ENCODE peak calls at places on chromosomes 16 and 17, in six cellular contexts. B is left ventricle myocardium inferior, C is AG04449, V is bronchial epithelial cell, T is astrocyte of the spinal cord, I is OCI-LY7. A is an unnamed sample.

GRCh38 chr17:74779948-74780400 is 3.8 kb upstream of the NAT9 start:
- DNase-seq in V (no peak), C (no peak), B (peak), I (peak), T (no peak), A (no peak)

GRCh38 chr16:10693889-10694288 is 841 bp downstream of the TEKT5 start:
- DNase-seq in T (no peak), V (no peak), B (no peak), I (no peak), C (no peak), A (no peak)

GRCh38 chr16:82754716-82755513 is 128.1 kb downstream of the CDH13 start:
- DNase-seq in I (no peak), C (no peak), B (no peak), T (no peak), V (no peak), A (no peak)

GRCh38 chr17:75317671-75318070 is 28.4 kb upstream of the SLC25A19 start:
- DNase-seq in C (no peak), I (no peak), V (no peak), B (no peak), T (peak), A (no peak)

GRCh38 chr16:4006441-4006989 is 109.7 kb downstream of the ADCY9 start:
- DNase-seq in T (no peak), I (no peak), C (no peak), V (no peak), B (no peak), A (no peak)

GRCh38 chr17:58060596-58061191 is 22.5 kb upstream of the DYNLL2 start:
- DNase-seq in B (peak), T (no peak), V (peak), I (no peak), C (no peak), A (peak)

GRCh38 chr16:23949630-23950290 is 114.0 kb downstream of the PRKCB start:
- DNase-seq in T (no peak), I (peak), V (no peak), B (peak), C (no peak), A (no peak)

GRCh38 chr16:82192665-82193064 is 22.6 kb upstream of the MPHOSPH6 start:
- DNase-seq in C (no peak), B (no peak), I (peak), T (peak), V (peak), A (peak)

GRCh38 chr16:19382084-19382801 is 35.4 kb upstream of the TMC5 start:
- DNase-seq in V (no peak), T (no peak), I (peak), B (no peak), C (no peak), A (no peak)

GRCh38 chr16:78650675-78651074 is 551.2 kb downstream of the WWOX start:
- DNase-seq in I (no peak), V (no peak), T (no peak), C (no peak), B (no peak), A (no peak)

GRCh38 chr17:17971431-17972125 is 622 bp downstream of the TOM1L2 start:
- DNase-seq in V (no peak), I (no peak), B (peak), C (no peak), T (no peak), A (no peak)

GRCh38 chr17:66915204-66915611 is 49.3 kb upstream of the CACNG4 start:
- DNase-seq in T (no peak), C (no peak), B (no peak), I (no peak), V (peak), A (no peak)

GRCh38 chr17:39360537-39360936 is 40.9 kb downstream of the FBXL20 start:
- DNase-seq in T (no peak), C (no peak), B (no peak), I (no peak), V (no peak), A (no peak)

GRCh38 chr16:53866520-53866919 is 162.6 kb downstream of the FTO start:
- DNase-seq in I (no peak), T (no peak), V (no peak), B (no peak), C (no peak), A (no peak)

GRCh38 chr17:18974407-18975149 is 22.6 kb downstream of the SLC5A10 start:
- DNase-seq in I (no peak), T (no peak), V (peak), C (no peak), B (no peak), A (peak)

GRCh38 chr16:59973966-59974365 is 1239.8 kb upstream of the GOT2 start:
- DNase-seq in V (peak), B (no peak), T (peak), I (no peak), C (no peak), A (no peak)

GRCh38 chr16:52283018-52283417 is 263.9 kb downstream of the TOX3 start:
- DNase-seq in B (no peak), V (no peak), I (no peak), T (peak), C (no peak), A (peak)

GRCh38 chr16:51562896-51563295 is 411.8 kb upstream of the SALL1 start:
- DNase-seq in C (no peak), I (no peak), B (no peak), V (no peak), T (peak), A (no peak)

GRCh38 chr17:69067274-69068047 is 6.7 kb upstream of the ABCA9 start:
- DNase-seq in I (peak), C (no peak), V (no peak), T (no peak), B (no peak), A (no peak)

GRCh38 chr17:4678448-4679026 is 25.4 kb downstream of the PELP1 start:
- DNase-seq in T (peak), C (peak), B (no peak), V (peak), I (no peak), A (peak)

GRCh38 chr17:28986714-28987367 is 19.0 kb downstream of the SEZ6 start:
- DNase-seq in T (no peak), I (no peak), V (no peak), C (no peak), B (no peak), A (no peak)

GRCh38 chr17:74307984-74308773 is 17.8 kb upstream of the KIF19 start:
- DNase-seq in B (peak), T (no peak), C (no peak), V (no peak), I (no peak), A (no peak)

GRCh38 chr16:17828012-17828411 is 357.3 kb upstream of the XYLT1 start:
- DNase-seq in C (peak), B (no peak), I (no peak), T (peak), V (no peak), A (peak)

GRCh38 chr16:89544113-89544512 is 16.4 kb upstream of the RPL13 start:
- DNase-seq in T (no peak), C (no peak), B (no peak), V (no peak), I (no peak), A (no peak)

GRCh38 chr17:4588391-4588790 is 4.1 kb downstream of the SMTNL2 start:
- DNase-seq in I (no peak), V (no peak), C (no peak), B (peak), T (no peak), A (no peak)

GRCh38 chr16:48684148-48684547 is 74.2 kb upstream of the N4BP1 start:
- DNase-seq in I (no peak), C (no peak), T (no peak), B (no peak), V (no peak), A (no peak)

GRCh38 chr16:65662236-65662635 is 540.4 kb upstream of the CDH11 start:
- DNase-seq in I (no peak), V (no peak), C (no peak), T (no peak), B (no peak), A (no peak)

GRCh38 chr16:65666132-65666869 is 544.4 kb upstream of the CDH11 start:
- DNase-seq in T (peak), B (no peak), C (no peak), V (peak), I (no peak), A (no peak)

GRCh38 chr16:65661451-65661850 is 539.6 kb upstream of the CDH11 start:
- DNase-seq in V (no peak), C (no peak), T (no peak), I (no peak), B (no peak), A (no peak)

GRCh38 chr16:65663774-65664173 is 541.9 kb upstream of the CDH11 start:
- DNase-seq in T (no peak), B (no peak), C (no peak), I (no peak), V (peak), A (no peak)

GRCh38 chr16:65667013-65667578 is 545.2 kb upstream of the CDH11 start:
- DNase-seq in B (no peak), T (peak), C (peak), V (peak), I (peak), A (peak)
- TF ChIP-seq CTCF in B (no peak), T (peak), C (peak), V (peak), I (peak), A (peak)

GRCh38 chr16:64206877-64207276 is 915.0 kb downstream of the CDH11 start:
- DNase-seq in B (no peak), C (no peak), I (peak), V (no peak), T (no peak), A (peak)

GRCh38 chr16:64215730-64216129 is 906.1 kb downstream of the CDH11 start:
- DNase-seq in T (no peak), V (no peak), I (no peak), B (no peak), C (no peak), A (no peak)

GRCh38 chr16:64211306-64211705 is 910.6 kb downstream of the CDH11 start:
- DNase-seq in T (peak), I (no peak), V (no peak), B (no peak), C (no peak), A (no peak)
- H3K4me3 ChIP-seq in T (no peak), I (no peak), V (no peak), B (no peak), C (no peak), A (no peak)

GRCh38 chr17:50146230-50146926 is 4.1 kb downstream of the PPP1R9B start:
- DNase-seq in V (no peak), I (no peak), T (no peak), B (no peak), C (no peak), A (no peak)
- TF ChIP-seq CTCF in V (peak), I (peak), T (peak), B (peak), C (no peak), A (no peak)

DNA sequence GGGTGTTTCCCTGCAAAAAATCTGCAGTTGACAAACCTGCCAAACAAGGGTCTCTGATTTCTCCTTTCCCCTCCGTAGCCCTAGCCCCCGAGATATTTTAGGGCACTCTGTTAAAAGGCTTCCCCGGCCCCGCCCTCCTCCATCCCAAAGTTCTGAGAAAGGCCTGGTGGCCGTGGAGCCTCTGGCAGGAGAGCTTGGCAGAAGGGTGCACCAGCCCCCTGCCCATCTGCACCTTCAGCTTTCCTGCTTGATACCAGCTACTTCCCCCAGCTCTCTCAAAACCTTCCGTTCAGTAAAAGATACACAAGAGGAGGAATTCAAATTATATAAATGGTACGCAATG is 711 bp upstream of the CANT1 start:
- DNase-seq in I (no peak), B (no peak), V (no peak), C (no peak), T (no peak), A (no peak)
- H3K4me3 ChIP-seq in I (peak), B (peak), V (no peak), C (peak), T (peak), A (peak)

GRCh38 chr16:31265329-31266245 is 5.8 kb downstream of the ITGAM start:
- DNase-seq in B (no peak), I (no peak), T (no peak), C (no peak), V (peak), A (peak)
- TF ChIP-seq CTCF in B (no peak), I (no peak), T (no peak), C (no peak), V (no peak), A (no peak)

DNA sequence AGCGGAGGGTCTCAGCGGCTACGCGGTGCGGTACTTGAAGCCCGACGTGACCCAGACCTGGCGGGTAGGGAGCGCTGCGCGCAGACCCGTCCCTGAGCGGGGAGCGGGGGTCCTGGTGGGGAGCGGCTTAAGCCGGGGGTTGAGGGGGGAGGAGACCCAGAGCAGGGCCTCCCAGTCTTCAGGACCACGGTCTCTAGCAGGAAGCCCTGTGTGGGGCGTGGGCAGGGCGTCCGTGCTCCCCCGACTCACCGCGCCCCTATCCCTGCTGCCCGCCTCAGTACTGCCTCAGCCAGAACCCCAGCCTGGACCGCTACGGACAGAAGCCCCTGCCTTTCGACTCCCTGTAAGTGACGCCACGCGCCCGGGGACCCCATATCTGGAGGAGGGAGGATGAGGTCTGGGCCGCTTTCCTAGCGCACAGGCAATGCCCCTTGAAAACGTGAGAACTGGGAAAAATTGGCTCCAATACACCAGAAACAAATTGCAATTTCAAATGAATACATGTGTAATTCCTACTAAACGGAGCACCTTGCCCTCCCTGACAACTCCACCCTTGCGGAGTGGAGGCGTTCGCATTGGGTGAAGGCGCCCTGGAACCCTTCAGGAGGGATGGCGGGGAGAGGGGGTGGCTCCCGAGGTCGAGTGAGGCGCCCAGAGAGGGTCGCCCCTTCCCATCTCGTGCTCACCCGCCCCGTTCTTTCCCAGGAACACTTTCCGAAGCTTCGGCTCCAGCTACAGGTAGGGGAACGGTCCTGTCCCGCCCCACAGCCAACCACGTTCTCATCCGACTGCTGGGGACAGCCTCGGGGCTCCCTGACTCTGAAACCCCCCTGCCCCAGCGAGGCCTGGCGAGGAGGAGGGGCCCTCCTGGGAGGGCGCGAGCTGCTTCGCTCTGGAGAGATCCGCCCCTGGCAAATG is 14.5 kb upstream of the CNGB1 start:
- DNase-seq in I (no peak), T (no peak), C (no peak), B (no peak), V (peak), A (no peak)
- H3K4me3 ChIP-seq in I (no peak), T (peak), C (peak), B (peak), V (peak), A (peak)

DNA sequence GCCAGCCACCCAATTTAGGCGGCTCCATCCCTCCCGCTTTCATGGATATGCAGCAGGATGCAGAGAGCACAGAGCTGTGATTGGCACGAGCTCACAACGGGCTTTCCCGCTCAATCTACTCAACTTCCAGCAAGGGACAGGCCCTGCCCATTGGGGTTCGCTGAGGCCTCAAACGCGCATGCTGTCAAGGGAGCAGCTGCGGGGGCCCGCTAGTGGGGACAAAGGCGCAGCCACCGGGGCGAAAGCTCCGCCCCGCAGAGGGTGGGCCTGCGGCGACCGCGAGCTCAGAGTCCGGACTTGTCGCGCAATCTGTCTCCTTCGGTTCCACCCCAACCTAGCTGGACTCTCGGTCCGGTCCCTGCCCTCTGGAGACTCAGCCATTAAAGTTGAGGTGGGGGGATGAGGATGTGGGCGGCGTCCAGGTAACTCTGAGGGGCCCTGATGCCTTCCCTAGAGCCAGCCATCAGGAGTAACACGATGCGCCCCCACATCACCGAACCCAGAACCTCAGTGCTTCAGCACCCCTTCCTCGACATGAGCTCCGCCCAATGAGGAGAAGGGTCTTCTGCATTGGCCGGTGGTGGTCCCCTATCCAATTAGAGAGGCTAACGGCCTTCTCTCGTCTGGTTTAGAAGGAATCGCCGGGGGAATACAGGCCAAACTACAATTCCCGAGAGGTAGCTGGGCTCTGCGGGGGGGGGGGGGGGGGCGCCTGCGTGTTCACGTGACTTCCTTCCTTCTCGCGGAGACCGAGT is 489 bp upstream of the NFATC3 start:
- DNase-seq in I (peak), V (peak), C (no peak), B (peak), T (peak), A (peak)
- TF ChIP-seq CTCF in I (peak), V (no peak), C (no peak), B (peak), T (no peak), A (no peak)

DNA sequence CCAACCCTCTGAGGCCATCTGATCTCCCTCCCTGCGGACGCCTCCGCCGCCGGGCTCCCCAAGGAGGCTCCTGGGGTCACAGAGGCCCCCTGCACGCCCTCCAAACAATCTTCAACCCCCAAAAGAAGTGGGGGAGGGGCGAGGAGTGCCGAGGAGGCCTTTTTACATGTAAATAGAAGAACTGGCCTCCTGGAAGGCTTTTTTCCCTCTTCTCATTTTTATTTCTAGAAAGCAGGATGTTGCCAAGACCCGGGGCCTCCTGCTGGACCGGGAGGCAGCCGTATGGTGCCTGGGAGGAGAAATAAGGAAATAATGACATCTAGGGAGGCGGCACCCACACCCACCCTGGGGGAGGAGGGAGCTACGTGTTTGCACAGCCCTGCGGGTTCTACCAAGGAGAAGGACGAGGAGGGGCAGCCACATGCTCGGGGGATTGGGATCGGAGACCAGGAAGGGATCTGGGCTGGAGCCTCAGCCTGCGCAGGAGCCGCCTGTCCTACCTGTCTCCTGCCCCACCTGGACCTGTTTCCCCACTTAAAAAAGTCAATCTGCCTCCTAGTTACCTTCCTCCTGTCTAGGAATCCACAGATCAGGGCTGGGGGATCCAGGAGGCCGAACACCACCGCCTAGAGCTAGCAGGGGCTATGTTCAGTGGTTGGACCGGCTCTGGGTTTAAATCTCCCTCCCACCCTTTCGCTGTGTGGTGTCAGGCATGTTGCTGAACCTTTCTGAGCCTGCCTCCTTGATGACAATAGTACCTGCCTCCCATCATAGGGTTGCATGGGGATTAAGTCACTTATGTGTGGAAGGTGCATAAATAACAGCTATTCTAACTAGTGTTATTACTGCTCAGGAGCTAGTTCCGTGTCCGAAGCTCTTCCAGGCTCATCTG is 175.7 kb upstream of the GSE1 start:
- DNase-seq in I (no peak), T (no peak), B (no peak), C (no peak), V (peak), A (no peak)
- H3K4me3 ChIP-seq in I (no peak), T (no peak), B (peak), C (no peak), V (no peak), A (no peak)

GRCh38 chr17:78924481-78925151 is 571 bp downstream of the TIMP2 start:
- DNase-seq in T (no peak), I (no peak), B (no peak), C (no peak), V (no peak), A (no peak)
- TF ChIP-seq CTCF in T (no peak), I (no peak), B (no peak), C (no peak), V (no peak), A (no peak)